ENCODE peak calls at places on chromosome 1, in four cellular contexts. One of them, this sample, is unnamed.

GRCh38 chr1:151997284-151997570 is 3.6 kb upstream of the S100A10 start:
- DNase-seq in activated T-cell treated with anti-CD3 and anti-CD28 coated beads for 1 hour: no peak
- DNase-seq in fibroblast of mammary gland: no peak
- DNase-seq in LoVo: no peak
- DNase-seq in this sample: no peak

GRCh38 chr1:187244623-187245022 is 415.9 kb downstream of the PLA2G4A start:
- DNase-seq in activated T-cell treated with anti-CD3 and anti-CD28 coated beads for 1 hour: no peak
- DNase-seq in fibroblast of mammary gland: no peak
- DNase-seq in LoVo: no peak
- DNase-seq in this sample: no peak

GRCh38 chr1:42830631-42831030 is 13.4 kb upstream of the SVBP start:
- DNase-seq in activated T-cell treated with anti-CD3 and anti-CD28 coated beads for 1 hour: no peak
- DNase-seq in fibroblast of mammary gland: no peak
- DNase-seq in LoVo: no peak
- DNase-seq in this sample: no peak

GRCh38 chr1:63322944-63323865 is 838 bp downstream of the FOXD3 start:
- DNase-seq in activated T-cell treated with anti-CD3 and anti-CD28 coated beads for 1 hour: no peak
- DNase-seq in fibroblast of mammary gland: peak; percentile 14
- DNase-seq in LoVo: no peak
- DNase-seq in this sample: peak; percentile 43

GRCh38 chr1:25699501-25700089 is 83.0 kb downstream of the MAN1C1 start:
- DNase-seq in activated T-cell treated with anti-CD3 and anti-CD28 coated beads for 1 hour: no peak
- DNase-seq in fibroblast of mammary gland: peak; percentile 34
- DNase-seq in LoVo: no peak
- DNase-seq in this sample: peak; percentile 74

GRCh38 chr1:211526101-211526500 is 34.1 kb upstream of the RD3 start:
- DNase-seq in activated T-cell treated with anti-CD3 and anti-CD28 coated beads for 1 hour: no peak
- DNase-seq in fibroblast of mammary gland: no peak
- DNase-seq in LoVo: no peak
- DNase-seq in this sample: no peak

GRCh38 chr1:154329551-154330131 is 4.3 kb downstream of the ATP8B2 start:
- DNase-seq in activated T-cell treated with anti-CD3 and anti-CD28 coated beads for 1 hour: no peak
- DNase-seq in fibroblast of mammary gland: no peak
- DNase-seq in LoVo: no peak
- DNase-seq in this sample: no peak

GRCh38 chr1:166185526-166185925 is 18.7 kb upstream of the FAM78B start:
- DNase-seq in activated T-cell treated with anti-CD3 and anti-CD28 coated beads for 1 hour: no peak
- DNase-seq in fibroblast of mammary gland: no peak
- DNase-seq in LoVo: no peak
- DNase-seq in this sample: no peak

GRCh38 chr1:162279099-162279498 is 97.6 kb downstream of the SPATA46 start:
- DNase-seq in activated T-cell treated with anti-CD3 and anti-CD28 coated beads for 1 hour: no peak
- DNase-seq in fibroblast of mammary gland: no peak
- DNase-seq in LoVo: no peak
- DNase-seq in this sample: peak; percentile 62

GRCh38 chr1:244599937-244600350 is 53.0 kb upstream of the DESI2 start:
- DNase-seq in activated T-cell treated with anti-CD3 and anti-CD28 coated beads for 1 hour: no peak
- DNase-seq in fibroblast of mammary gland: peak; percentile 98
- DNase-seq in LoVo: peak; percentile 80
- DNase-seq in this sample: no peak

GRCh38 chr1:23567996-23568607 is 8.8 kb upstream of the ID3 start:
- DNase-seq in activated T-cell treated with anti-CD3 and anti-CD28 coated beads for 1 hour: no peak
- DNase-seq in fibroblast of mammary gland: no peak
- DNase-seq in LoVo: no peak
- DNase-seq in this sample: peak; percentile 52

GRCh38 chr1:42684139-42684538 is 1.9 kb downstream of the YBX1 start:
- DNase-seq in activated T-cell treated with anti-CD3 and anti-CD28 coated beads for 1 hour: no peak
- DNase-seq in fibroblast of mammary gland: peak; percentile 20
- DNase-seq in LoVo: no peak
- DNase-seq in this sample: no peak

This sample was measured in Right ventricle myocardium superior.